ENCODE peak calls at places on chromosomes 7 and 10, in six cellular contexts. One of them, this sample, is unnamed.
A peak's percentile ranks its signal among the peaks of the same experiment; 100 is the strongest.

GRCh38 chr10:101653536-101653935 is 41.4 kb downstream of the FBXW4 start:
- DNase-seq in suprapubic skin: no peak
- DNase-seq in cardiac fibroblast: no peak
- DNase-seq in astrocyte: no peak
- DNase-seq in colonic mucosa: no peak
- DNase-seq in fibroblast of lung: no peak
- DNase-seq in this sample: no peak

GRCh38 chr7:158741294-158741666 is 36.7 kb upstream of the NCAPG2 start:
- DNase-seq in fibroblast of lung: no peak
- DNase-seq in astrocyte: no peak
- DNase-seq in suprapubic skin: no peak
- DNase-seq in cardiac fibroblast: no peak
- DNase-seq in colonic mucosa: no peak
- DNase-seq in this sample: no peak

GRCh38 chr10:72245949-72246525 is 27.7 kb upstream of the DDIT4 start:
- DNase-seq in suprapubic skin: no peak
- DNase-seq in cardiac fibroblast: peak; percentile 46
- DNase-seq in fibroblast of lung: no peak
- DNase-seq in astrocyte: no peak
- DNase-seq in colonic mucosa: no peak
- DNase-seq in this sample: no peak

GRCh38 chr7:39588401-39588800 is 22.2 kb downstream of the YAE1 start:
- DNase-seq in cardiac fibroblast: no peak
- DNase-seq in astrocyte: no peak
- DNase-seq in colonic mucosa: no peak
- DNase-seq in suprapubic skin: no peak
- DNase-seq in fibroblast of lung: no peak
- DNase-seq in this sample: no peak

GRCh38 chr10:6072215-6072941 is 10.2 kb upstream of the IL2RA start:
- DNase-seq in suprapubic skin: no peak
- DNase-seq in fibroblast of lung: no peak
- DNase-seq in colonic mucosa: no peak
- DNase-seq in cardiac fibroblast: peak; percentile 19
- DNase-seq in astrocyte: no peak
- DNase-seq in this sample: no peak

GRCh38 chr10:77253037-77253436 is 384.6 kb downstream of the KCNMA1 start:
- DNase-seq in astrocyte: no peak
- DNase-seq in colonic mucosa: no peak
- DNase-seq in cardiac fibroblast: no peak
- DNase-seq in suprapubic skin: no peak
- DNase-seq in fibroblast of lung: no peak
- DNase-seq in this sample: no peak

GRCh38 chr10:3836222-3836820 is 51.3 kb upstream of the KLF6 start:
- DNase-seq in astrocyte: no peak
- DNase-seq in cardiac fibroblast: no peak
- DNase-seq in colonic mucosa: no peak
- DNase-seq in fibroblast of lung: no peak
- DNase-seq in suprapubic skin: no peak
- DNase-seq in this sample: no peak

GRCh38 chr10:983951-984705 is 4.1 kb upstream of the GTPBP4 start:
- DNase-seq in fibroblast of lung: peak; percentile 61
- DNase-seq in colonic mucosa: no peak
- DNase-seq in cardiac fibroblast: no peak
- DNase-seq in suprapubic skin: no peak
- DNase-seq in astrocyte: peak; percentile 55
- DNase-seq in this sample: no peak

GRCh38 chr7:45920543-45921380 is at the start of gene IGFBP3:
- DNase-seq in suprapubic skin: no peak
- DNase-seq in colonic mucosa: no peak
- DNase-seq in cardiac fibroblast: peak; percentile 66
- DNase-seq in astrocyte: peak; percentile 64
- DNase-seq in fibroblast of lung: peak; percentile 78
- DNase-seq in this sample: peak; percentile 79

GRCh38 chr7:9250876-9251275 is 817.5 kb downstream of the NXPH1 start:
- DNase-seq in colonic mucosa: no peak
- DNase-seq in astrocyte: no peak
- DNase-seq in cardiac fibroblast: no peak
- DNase-seq in suprapubic skin: no peak
- DNase-seq in fibroblast of lung: no peak
- DNase-seq in this sample: no peak

GRCh38 chr10:77090381-77091356 is 546.9 kb downstream of the KCNMA1 start:
- DNase-seq in fibroblast of lung: peak; percentile 32
- DNase-seq in astrocyte: peak; percentile 22
- DNase-seq in colonic mucosa: no peak
- DNase-seq in suprapubic skin: no peak
- DNase-seq in cardiac fibroblast: no peak
- DNase-seq in this sample: no peak

GRCh38 chr10:128059915-128060314 is 66.3 kb downstream of the MKI67 start:
- DNase-seq in suprapubic skin: no peak
- DNase-seq in colonic mucosa: no peak
- DNase-seq in fibroblast of lung: no peak
- DNase-seq in astrocyte: no peak
- DNase-seq in cardiac fibroblast: no peak
- DNase-seq in this sample: no peak

GRCh38 chr7:73894851-73895441 is 34.0 kb downstream of the TMEM270 start:
- DNase-seq in fibroblast of lung: peak; percentile 98
- DNase-seq in cardiac fibroblast: peak; percentile 84
- DNase-seq in astrocyte: peak; percentile 95
- DNase-seq in suprapubic skin: peak; percentile 94
- DNase-seq in colonic mucosa: no peak
- DNase-seq in this sample: peak; percentile 98

GRCh38 chr10:127776816-127777215 is 39.8 kb downstream of the FOXI2 start:
- DNase-seq in suprapubic skin: no peak
- DNase-seq in colonic mucosa: no peak
- DNase-seq in astrocyte: no peak
- DNase-seq in cardiac fibroblast: no peak
- DNase-seq in fibroblast of lung: no peak
- DNase-seq in this sample: no peak

GRCh38 chr7:133428876-133429275 is 176.0 kb downstream of the EXOC4 start:
- DNase-seq in colonic mucosa: no peak
- DNase-seq in astrocyte: no peak
- DNase-seq in fibroblast of lung: no peak
- DNase-seq in cardiac fibroblast: no peak
- DNase-seq in suprapubic skin: no peak
- DNase-seq in this sample: no peak
- H3K4me3 ChIP-seq in colonic mucosa: no peak overlapping the region
- H3K4me3 ChIP-seq in astrocyte: no peak overlapping the region
- H3K4me3 ChIP-seq in fibroblast of lung: no peak overlapping the region
- H3K4me3 ChIP-seq in cardiac fibroblast: no peak overlapping the region
- H3K4me3 ChIP-seq in suprapubic skin: no peak overlapping the region
- H3K4me3 ChIP-seq in this sample: no peak overlapping the region

GRCh38 chr10:132588301-132589013 is 50.9 kb downstream of the INPP5A start:
- DNase-seq in suprapubic skin: peak; percentile 64
- DNase-seq in fibroblast of lung: no peak
- DNase-seq in cardiac fibroblast: peak; percentile 56
- DNase-seq in astrocyte: no peak
- DNase-seq in colonic mucosa: peak; percentile 26
- DNase-seq in this sample: no peak
- H3K4me3 ChIP-seq in suprapubic skin: peak overlapping the region; percentile 15
- H3K4me3 ChIP-seq in fibroblast of lung: no peak overlapping the region
- H3K4me3 ChIP-seq in cardiac fibroblast: no peak overlapping the region
- H3K4me3 ChIP-seq in astrocyte: no peak overlapping the region
- H3K4me3 ChIP-seq in colonic mucosa: no peak overlapping the region
- H3K4me3 ChIP-seq in this sample: no peak overlapping the region

DNA sequence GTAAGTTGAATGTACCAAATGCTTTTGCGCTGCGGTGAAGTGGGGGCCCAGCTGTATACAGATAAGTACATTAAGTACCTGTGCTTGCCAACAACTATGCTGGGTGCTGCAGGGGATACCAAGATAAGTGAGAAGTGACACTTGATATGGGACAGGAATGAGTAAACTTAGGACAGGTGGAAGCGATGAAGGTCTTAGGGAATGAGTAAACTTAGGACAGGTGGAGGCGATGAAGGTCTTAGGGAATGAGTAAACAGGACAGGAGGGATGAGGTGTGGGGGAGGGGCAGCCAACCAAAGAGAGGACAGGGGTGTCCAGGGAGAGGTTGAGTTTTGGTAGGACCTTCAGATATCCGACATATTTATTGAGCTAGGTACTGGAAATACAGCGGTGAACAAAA is 1.4 kb downstream of the MDH2 start:
- DNase-seq in colonic mucosa: no peak
- DNase-seq in fibroblast of lung: no peak
- DNase-seq in suprapubic skin: no peak
- DNase-seq in astrocyte: no peak
- DNase-seq in cardiac fibroblast: no peak
- DNase-seq in this sample: no peak
- H3K4me3 ChIP-seq in colonic mucosa: no peak overlapping the region
- H3K4me3 ChIP-seq in fibroblast of lung: peak overlapping the region; percentile 84
- H3K4me3 ChIP-seq in suprapubic skin: no peak overlapping the region
- H3K4me3 ChIP-seq in astrocyte: peak overlapping the region; percentile 100
- H3K4me3 ChIP-seq in cardiac fibroblast: no peak overlapping the region
- H3K4me3 ChIP-seq in this sample: peak overlapping the region; percentile 74

DNA sequence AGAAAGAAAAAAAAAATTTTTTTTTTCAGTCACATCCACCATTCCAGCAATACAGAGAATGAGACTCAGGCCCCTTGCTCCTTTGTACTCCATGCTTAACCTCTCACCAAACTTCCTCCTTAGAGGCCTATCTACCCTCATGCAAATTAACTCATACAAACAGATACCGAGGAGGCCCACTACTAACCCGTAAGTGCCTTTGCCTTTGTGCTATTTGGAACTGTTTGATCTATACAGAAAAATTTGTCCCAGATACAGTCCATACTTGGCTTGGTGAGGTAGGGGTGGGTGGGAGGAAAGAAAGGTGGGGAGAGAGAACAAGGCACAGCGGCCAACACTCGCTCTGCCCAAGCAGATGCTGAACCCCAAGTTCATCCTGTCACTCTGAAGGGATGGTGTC is 87.8 kb upstream of the DUSP5 start:
- DNase-seq in colonic mucosa: no peak
- DNase-seq in fibroblast of lung: no peak
- DNase-seq in suprapubic skin: no peak
- DNase-seq in astrocyte: no peak
- DNase-seq in cardiac fibroblast: no peak
- DNase-seq in this sample: no peak
- H3K4me3 ChIP-seq in colonic mucosa: no peak overlapping the region
- H3K4me3 ChIP-seq in fibroblast of lung: no peak overlapping the region
- H3K4me3 ChIP-seq in suprapubic skin: no peak overlapping the region
- H3K4me3 ChIP-seq in astrocyte: no peak overlapping the region
- H3K4me3 ChIP-seq in cardiac fibroblast: no peak overlapping the region
- H3K4me3 ChIP-seq in this sample: no peak overlapping the region

This sample was measured in MG63.